ENCODE peak calls at places on chromosomes 12 and 14, in eight cellular contexts. E, P, N, R, V, X, D and G are unnamed samples.

GRCh38 chr12:125533434-125534029 is 468.3 kb downstream of the AACS start:
- DNase-seq in E (no peak), P (no peak), N (no peak), R (no peak), V (no peak), X (no peak), D (no peak), G (no peak)

GRCh38 chr14:32201816-32202467 is at the start of gene RNU6-7:
- DNase-seq in E (no peak), P (peak), N (no peak), R (peak), V (peak), X (no peak), D (peak), G (no peak)

GRCh38 chr12:71710276-71711125 is 24.6 kb downstream of the TMEM19 start:
- DNase-seq in E (peak), P (no peak), N (peak), R (no peak), V (no peak), X (peak), D (peak), G (no peak)

GRCh38 chr12:109863961-109864712 is 16.2 kb downstream of the GLTP start:
- DNase-seq in E (peak), P (no peak), N (peak), R (no peak), V (no peak), X (no peak), D (peak), G (no peak)

GRCh38 chr12:88893801-88894200 is 313.5 kb upstream of the KITLG start:
- DNase-seq in E (no peak), P (no peak), N (no peak), R (no peak), V (no peak), X (no peak), D (no peak), G (no peak)

GRCh38 chr14:71610149-71610548 is 322.1 kb upstream of the RGS6 start:
- DNase-seq in E (peak), P (no peak), N (peak), R (no peak), V (no peak), X (no peak), D (no peak), G (no peak)

GRCh38 chr12:43806737-43807072 is 588 bp upstream of the TWF1 start:
- DNase-seq in E (no peak), P (no peak), N (no peak), R (no peak), V (no peak), X (no peak), D (no peak), G (no peak)

GRCh38 chr14:99816642-99817041 is 23.4 kb downstream of the EML1 start:
- DNase-seq in E (no peak), P (no peak), N (no peak), R (no peak), V (no peak), X (no peak), D (no peak), G (no peak)